ENCODE peak calls at places on chromosomes 16 and 17, in nine cellular contexts. G is psoas muscle; B is activated B cell treated with CpG ODN at 0.5 μM for 24 hours; S is tibial nerve; N is lower leg skin; U is astrocyte of the cerebellum; L is A549; H is CD4-positive, alpha-beta T cell; R is astrocyte of the spinal cord. F is an unnamed sample.

GRCh38 chr17:54172654-54173316 is 350.1 kb downstream of the KIF2B start:
- DNase-seq in L (peak), B (no peak), H (no peak), R (peak), N (no peak), G (no peak), S (no peak), U (peak), F (no peak)

GRCh38 chr17:2445638-2446037 is 44.8 kb upstream of the MNT start:
- DNase-seq in L (no peak), N (no peak), U (no peak), H (no peak), R (no peak), G (no peak), B (no peak), S (no peak), F (no peak)

GRCh38 chr17:67993998-67994361 is 2.3 kb downstream of the C17orf58 start:
- DNase-seq in R (no peak), U (no peak), S (no peak), G (no peak), N (no peak), L (peak), B (no peak), H (no peak), F (no peak)

GRCh38 chr17:409308-409847 is 56.8 kb upstream of the RPH3AL start:
- DNase-seq in B (no peak), U (no peak), R (no peak), L (no peak), G (no peak), H (no peak), S (no peak), N (no peak), F (no peak)

GRCh38 chr16:84806256-84806889 is 13.4 kb upstream of the CRISPLD2 start:
- DNase-seq in N (peak), L (peak), R (peak), B (no peak), S (no peak), H (no peak), G (peak), U (peak), F (no peak)

GRCh38 chr17:67211742-67212141 is 33.3 kb downstream of the HELZ start:
- DNase-seq in R (no peak), U (no peak), S (no peak), G (no peak), B (no peak), L (no peak), N (no peak), H (no peak), F (no peak)

GRCh38 chr17:2259769-2260536 is 43.6 kb downstream of the SMG6 start:
- DNase-seq in U (no peak), R (peak), N (no peak), L (no peak), G (no peak), B (no peak), S (no peak), H (peak), F (no peak)

GRCh38 chr16:24990803-24991202 is 24.4 kb downstream of the ARHGAP17 start:
- DNase-seq in H (no peak), G (no peak), L (no peak), B (no peak), S (no peak), R (no peak), U (no peak), N (no peak), F (peak)

GRCh38 chr16:72189865-72190371 is 18.0 kb upstream of the PMFBP1 start:
- DNase-seq in S (no peak), L (no peak), B (no peak), R (peak), H (no peak), U (peak), N (no peak), G (no peak), F (no peak)

GRCh38 chr16:68423771-68424170 is 24.5 kb downstream of the SMPD3 start:
- DNase-seq in L (no peak), U (no peak), N (no peak), G (no peak), R (no peak), B (no peak), S (no peak), H (no peak), F (no peak)

GRCh38 chr17:81518113-81518784 is 5.7 kb upstream of the ACTG1 start:
- DNase-seq in U (no peak), H (no peak), S (no peak), B (no peak), G (no peak), R (no peak), L (no peak), N (no peak), F (no peak)

GRCh38 chr17:77392376-77393273 is 251.9 kb downstream of the SEC14L1 start:
- DNase-seq in S (no peak), B (no peak), G (peak), H (no peak), R (no peak), L (peak), N (no peak), U (no peak), F (no peak)

GRCh38 chr17:17809527-17810373 is 27.0 kb downstream of the SREBF1 start:
- DNase-seq in G (no peak), H (no peak), N (no peak), B (no peak), R (peak), L (no peak), S (peak), U (no peak), F (no peak)

GRCh38 chr16:12507366-12507765 is 296.3 kb downstream of the CPPED1 start:
- DNase-seq in N (no peak), L (no peak), R (no peak), B (no peak), H (no peak), G (no peak), U (no peak), S (no peak), F (no peak)

GRCh38 chr16:85452364-85453178 is 160.6 kb upstream of the GSE1 start:
- DNase-seq in G (no peak), B (no peak), S (no peak), H (no peak), R (no peak), U (no peak), N (no peak), L (no peak), F (no peak)

GRCh38 chr16:88376835-88377726 is 5.7 kb upstream of the ZNF469 start:
- DNase-seq in L (no peak), G (peak), U (no peak), R (no peak), B (no peak), N (no peak), H (no peak), S (no peak), F (no peak)

GRCh38 chr17:14813649-14814048 is 451.5 kb downstream of the PMP22 start:
- DNase-seq in G (peak), U (no peak), B (no peak), L (no peak), N (no peak), S (no peak), R (no peak), H (no peak), F (no peak)

GRCh38 chr17:8791910-8792270 is 7.3 kb downstream of the MFSD6L start:
- DNase-seq in S (no peak), B (no peak), U (peak), L (no peak), R (peak), G (no peak), N (no peak), H (no peak), F (no peak)

GRCh38 chr16:84738255-84739038 is 38.6 kb downstream of the USP10 start:
- DNase-seq in H (peak), L (peak), S (peak), G (peak), U (no peak), R (peak), N (peak), B (peak), F (no peak)

GRCh38 chr17:10398352-10398751 is 23.4 kb downstream of the MYH8 start:
- DNase-seq in R (no peak), G (no peak), N (no peak), S (no peak), B (no peak), L (no peak), U (no peak), H (no peak), F (no peak)

GRCh38 chr16:9107025-9107970 is 15.9 kb downstream of the HAPSTR1 start:
- DNase-seq in L (no peak), S (no peak), U (no peak), R (no peak), N (no peak), G (no peak), H (no peak), B (no peak), F (no peak)

GRCh38 chr17:64216385-64217248 is 46.4 kb downstream of the TEX2 start:
- DNase-seq in B (peak), S (no peak), R (peak), H (no peak), G (peak), N (no peak), L (no peak), U (peak), F (no peak)
- TF ChIP-seq CTCF in B (no peak), S (no peak), R (no peak), H (no peak), G (no peak), N (no peak), L (no peak), U (no peak), F (no peak)

DNA sequence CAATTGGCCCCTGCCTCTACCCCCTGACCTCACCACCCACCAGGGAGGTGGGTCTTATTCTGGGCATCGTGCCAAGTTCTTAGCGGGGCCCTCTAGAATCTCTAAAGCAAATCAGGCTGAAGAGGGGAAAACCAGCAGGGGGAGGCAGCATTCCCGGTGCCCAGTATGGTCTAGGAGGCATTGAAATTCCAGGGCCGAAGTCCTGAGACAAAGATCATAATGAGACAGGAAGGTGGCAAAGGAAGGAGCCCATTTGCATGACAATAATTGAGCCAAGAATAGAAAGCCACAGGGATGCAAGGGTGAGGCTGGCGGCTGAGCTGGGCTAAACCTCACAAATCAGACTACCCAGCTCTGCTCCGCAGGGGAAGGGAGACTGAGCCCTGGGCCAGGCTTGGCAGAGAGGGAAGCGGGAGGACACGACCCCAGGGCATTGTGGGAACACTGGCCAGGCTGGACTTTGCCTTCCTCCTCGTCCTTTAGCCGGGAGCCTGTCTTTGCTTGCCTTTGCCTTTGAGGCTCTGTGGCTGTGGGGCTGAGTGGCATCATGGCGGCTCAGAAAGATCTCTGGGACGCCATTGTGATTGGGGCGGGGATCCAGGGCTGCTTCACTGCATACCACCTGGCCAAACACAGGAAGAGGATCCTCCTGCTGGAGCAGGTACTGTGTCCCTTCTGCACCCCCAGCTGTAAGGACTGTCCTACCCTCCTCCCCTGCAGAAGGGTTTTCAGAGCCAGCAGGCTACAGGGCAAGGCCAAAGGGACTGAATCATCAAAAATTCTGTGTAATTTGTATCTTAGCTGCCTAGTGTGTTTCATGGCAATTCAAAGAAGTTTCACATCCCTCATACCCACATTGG is at the start of gene PIPOX:
- DNase-seq in L (no peak), G (no peak), N (no peak), S (no peak), U (peak), R (peak), B (no peak), H (no peak), F (no peak)
- TF ChIP-seq CTCF in L (no peak), G (no peak), N (no peak), S (no peak), U (peak), R (peak), B (no peak), H (no peak), F (no peak)

DNA sequence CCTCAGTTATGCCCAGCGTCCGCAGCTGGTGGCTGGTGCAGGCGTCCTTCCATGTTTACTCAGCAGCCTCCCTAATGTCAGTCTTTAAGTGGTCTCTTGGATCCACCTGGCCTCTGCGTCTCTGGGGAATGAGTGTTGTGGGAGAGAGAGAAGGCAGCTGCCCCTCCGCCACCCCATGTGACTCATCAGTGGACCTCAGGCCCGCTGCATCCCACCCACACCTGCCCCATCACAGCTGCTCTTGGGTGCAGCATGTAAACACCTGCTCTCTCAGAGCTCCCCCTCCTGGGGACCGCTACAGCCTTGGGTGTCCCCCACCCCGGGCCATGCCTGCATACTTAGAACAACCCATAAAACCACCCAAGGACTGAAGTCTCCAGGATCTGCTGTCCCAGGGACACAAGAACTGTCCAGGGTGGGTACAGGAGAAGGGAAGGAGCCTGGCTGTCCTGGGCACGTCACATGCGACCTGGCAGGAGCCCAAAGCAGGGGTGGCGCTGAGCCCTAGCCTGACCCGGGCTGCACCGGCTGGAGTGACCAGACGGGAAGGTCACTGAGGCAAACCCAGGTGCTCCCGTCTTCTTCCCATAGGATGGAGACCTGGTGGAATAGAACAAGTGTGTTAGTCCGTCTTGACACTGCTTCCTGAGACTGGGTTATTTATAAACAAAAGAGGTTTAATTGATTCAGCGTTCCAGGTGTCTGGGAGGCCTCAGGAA is 4.2 kb downstream of the C16orf90 start:
- DNase-seq in B (no peak), U (no peak), G (no peak), N (no peak), H (no peak), R (no peak), S (no peak), L (no peak), F (no peak)
- TF ChIP-seq CTCF in B (no peak), U (no peak), G (no peak), N (no peak), H (no peak), R (no peak), S (no peak), L (no peak), F (no peak)

GRCh38 chr16:50246299-50247122 is 19.8 kb upstream of the ADCY7 start:
- DNase-seq in G (no peak), N (no peak), H (no peak), R (no peak), L (no peak), U (no peak), B (peak), S (no peak), F (peak)

GRCh38 chr16:50244140-50244503 is 22.2 kb upstream of the ADCY7 start:
- DNase-seq in H (no peak), B (no peak), L (no peak), G (no peak), U (no peak), S (no peak), R (peak), N (no peak), F (no peak)

GRCh38 chr16:50247123-50247905 is 19.0 kb upstream of the ADCY7 start:
- DNase-seq in G (no peak), U (no peak), L (no peak), B (no peak), R (no peak), S (no peak), H (no peak), N (no peak), F (no peak)

GRCh38 chr16:50244504-50245416 is 21.6 kb upstream of the ADCY7 start:
- DNase-seq in R (no peak), B (no peak), L (no peak), G (no peak), U (no peak), N (no peak), H (no peak), S (no peak), F (no peak)

DNA sequence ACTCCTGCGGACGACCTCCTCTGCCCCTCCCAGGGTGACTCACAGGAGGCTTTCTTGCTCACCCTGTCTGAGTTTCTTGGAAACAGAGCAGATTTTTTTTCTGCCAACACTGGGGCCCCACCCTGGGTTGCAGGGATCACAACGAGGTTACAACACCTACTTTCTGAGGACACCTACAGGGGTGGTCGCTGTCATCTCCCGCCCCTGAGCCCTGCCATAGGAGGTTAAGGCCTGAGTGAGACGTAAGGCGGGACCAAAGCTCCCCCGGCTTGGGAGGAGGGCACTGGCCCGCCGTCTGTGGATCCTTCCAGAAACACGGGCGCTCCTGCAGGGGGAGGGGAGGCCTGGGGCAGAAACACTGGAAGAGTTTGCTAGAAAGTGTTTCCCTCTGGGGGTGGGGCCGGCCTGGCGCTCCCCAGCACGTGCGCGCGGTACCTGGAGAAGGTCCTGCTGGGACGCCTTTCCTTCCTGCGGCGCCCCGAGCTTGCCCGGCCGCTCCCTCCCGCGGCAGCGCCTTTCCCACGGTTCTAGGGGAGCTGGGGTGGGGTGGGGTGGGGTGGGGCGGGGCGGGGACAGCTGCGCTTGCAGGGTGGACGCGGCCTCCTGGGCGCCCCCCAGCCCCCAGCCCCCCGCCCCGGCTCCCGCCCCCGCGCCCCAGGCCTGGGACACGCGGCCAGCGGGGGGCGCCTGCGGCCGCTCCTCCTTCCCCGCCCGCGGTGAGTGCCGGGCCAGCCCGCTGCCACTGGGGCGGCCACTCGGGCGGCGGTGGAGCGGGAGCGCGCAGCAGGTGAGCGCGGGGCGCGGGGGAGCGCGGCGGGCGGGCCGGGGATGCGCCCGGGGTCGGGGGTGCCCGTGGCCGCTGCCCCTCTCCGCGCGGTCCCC is 20.7 kb upstream of the ADCY7 start:
- DNase-seq in R (peak), U (no peak), S (no peak), H (peak), B (peak), G (no peak), L (peak), N (peak), F (no peak)
- TF ChIP-seq CTCF in R (peak), U (no peak), S (no peak), H (no peak), B (no peak), G (peak), L (peak), N (no peak), F (no peak)

DNA sequence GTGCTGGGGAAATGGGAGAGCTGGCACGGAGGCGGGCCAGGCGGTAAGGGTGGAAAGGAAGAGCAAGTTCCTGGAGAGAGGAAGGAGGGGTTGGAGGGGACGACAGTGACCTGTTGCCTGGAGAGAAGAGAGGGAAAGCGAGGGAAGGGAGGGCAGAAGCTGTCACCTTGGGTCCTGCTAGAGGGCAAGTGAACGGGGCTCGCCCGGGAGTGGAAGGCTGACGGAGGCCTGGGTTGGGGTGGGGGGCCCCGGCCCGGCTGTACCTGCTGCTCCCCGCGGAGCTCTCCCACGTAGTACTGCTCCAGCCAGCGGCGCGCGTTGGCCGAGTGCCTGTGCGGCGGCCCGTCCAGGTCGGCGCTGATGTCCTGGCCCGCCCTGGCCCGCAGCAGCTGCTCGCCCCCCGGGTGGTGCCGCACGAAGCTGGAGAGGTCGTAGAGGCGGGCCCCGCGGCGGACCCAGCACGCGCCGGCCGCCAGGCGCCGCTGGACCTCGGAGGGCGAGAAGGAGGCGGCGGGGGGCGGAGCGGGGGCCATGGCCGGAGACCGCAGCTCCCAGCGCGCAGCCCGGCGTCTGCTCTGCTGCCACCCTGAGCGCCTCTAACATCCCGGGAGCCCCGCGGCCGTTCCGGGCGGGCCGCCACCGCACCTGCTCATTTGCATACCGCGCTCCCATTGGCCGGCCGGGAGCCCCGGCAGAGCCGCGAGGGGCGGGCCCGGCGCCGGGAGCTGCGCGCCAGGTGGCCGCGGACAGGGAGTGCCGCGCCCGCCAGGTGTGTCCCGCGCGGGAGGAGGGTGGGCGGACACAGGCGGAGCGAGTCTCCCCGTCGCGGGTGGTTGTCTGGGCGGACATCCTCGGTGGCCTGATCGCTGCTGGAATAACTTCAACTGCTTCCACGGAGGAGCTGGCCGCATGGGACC is at the start of gene FA2H:
- DNase-seq in G (peak), B (peak), S (no peak), R (peak), L (peak), H (peak), U (no peak), N (peak), F (no peak)
- TF ChIP-seq CTCF in G (peak), B (no peak), S (peak), R (peak), L (peak), H (no peak), U (no peak), N (no peak), F (no peak)

DNA sequence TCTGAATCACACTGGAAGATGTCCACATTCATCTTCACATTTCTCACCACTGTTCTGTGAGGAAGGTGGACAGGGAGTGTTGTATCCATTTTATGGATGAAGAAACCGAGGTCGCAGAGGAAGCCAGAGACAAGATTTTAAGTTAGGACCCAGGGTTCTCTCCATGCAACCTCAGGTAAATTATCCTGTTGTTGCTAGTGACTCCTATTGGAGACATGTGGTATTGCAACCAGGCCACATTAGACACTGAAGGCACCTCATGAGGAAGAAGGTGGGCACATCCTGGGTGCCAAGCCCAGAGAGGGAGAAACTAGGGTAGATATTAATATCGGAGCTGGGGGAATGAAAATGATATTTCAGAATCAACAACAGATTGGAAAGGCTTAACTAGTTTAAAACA is 8.5 kb upstream of the WNT9B start:
- DNase-seq in B (no peak), L (no peak), H (no peak), G (no peak), S (no peak), U (no peak), R (no peak), N (no peak), F (no peak)
- TF ChIP-seq CTCF in B (no peak), L (peak), H (no peak), G (peak), S (no peak), U (peak), R (peak), N (no peak), F (no peak)

GRCh38 chr17:4934173-4934979 is 2.3 kb downstream of the GP1BA start:
- DNase-seq in G (peak), N (no peak), S (no peak), L (no peak), B (no peak), R (peak), U (no peak), H (no peak), F (no peak)
- TF ChIP-seq CTCF in G (peak), N (no peak), S (no peak), L (no peak), B (no peak), R (peak), U (peak), H (no peak), F (no peak)